ENCODE peak calls at places on chromosomes 2 and 18, in ten cellular contexts. X is astrocyte of the cerebellum, F is BJ, H is osteoblast, B is Caco-2, S is fibroblast of the aortic adventitia, M is right atrium auricular region, K is upper lobe of right lung, A is cardiac fibroblast, T is colonic mucosa. C is an unnamed sample.

GRCh38 chr2:207967121-207967520 is 58.2 kb downstream of the PLEKHM3 start:
- DNase-seq in H (no peak), M (no peak), A (no peak), B (no peak), F (no peak), X (no peak), S (no peak), T (no peak), K (no peak), C (no peak)

GRCh38 chr2:173866858-173867620 is 98.1 kb downstream of the SP3 start:
- DNase-seq in X (no peak), F (no peak), A (no peak), M (no peak), H (no peak), T (no peak), K (no peak), B (no peak), S (no peak), C (no peak)

GRCh38 chr2:160205511-160205910 is 5.4 kb upstream of the ITGB6 start:
- DNase-seq in F (peak; percentile 87), X (peak; percentile 86), A (peak; percentile 99), M (no peak), H (peak; percentile 84), B (no peak), S (peak; percentile 93), T (peak; percentile 91), K (peak; percentile 69), C (peak; percentile 94)

GRCh38 chr2:46657042-46657504 is 177.7 kb downstream of the TMEM247 start:
- DNase-seq in M (no peak), T (peak; percentile 42), K (no peak), A (peak; percentile 64), H (no peak), X (no peak), S (peak; percentile 95), F (no peak), B (peak; percentile 25), C (no peak)

GRCh38 chr2:128776461-128776971 is 457.8 kb upstream of the HS6ST1 start:
- DNase-seq in A (no peak), T (peak; percentile 15), X (no peak), M (peak; percentile 34), H (peak; percentile 34), S (no peak), K (peak; percentile 35), B (no peak), F (no peak), C (no peak)

GRCh38 chr2:178863856-178864620 is 56.8 kb upstream of the TTN start:
- DNase-seq in F (no peak), H (no peak), A (peak; percentile 78), T (peak; percentile 19), B (no peak), M (peak; percentile 88), K (no peak), X (no peak), S (peak; percentile 69), C (no peak)

GRCh38 chr18:62996552-62996951 is 281.2 kb downstream of the PHLPP1 start:
- DNase-seq in A (no peak), H (no peak), K (no peak), B (no peak), F (no peak), T (no peak), M (no peak), X (no peak), S (no peak), C (no peak)

GRCh38 chr18:56869189-56869777 is 218.1 kb downstream of the WDR7 start:
- DNase-seq in B (peak; percentile 10), H (peak; percentile 10), F (peak; percentile 5), A (peak; percentile 81), T (no peak), K (no peak), X (peak; percentile 24), M (no peak), S (peak; percentile 60), C (peak; percentile 44)

GRCh38 chr2:173119069-173119807 is 43.6 kb downstream of the MAP3K20 start:
- DNase-seq in B (no peak), T (peak; percentile 20), K (no peak), H (no peak), S (peak; percentile 78), A (no peak), F (no peak), X (no peak), M (no peak), C (no peak)

GRCh38 chr2:7209776-7210555 is 292.8 kb downstream of the RNF144A start:
- DNase-seq in K (no peak), T (no peak), S (peak; percentile 23), A (no peak), H (no peak), M (no peak), F (no peak), X (peak; percentile 92), B (no peak), C (no peak)

GRCh38 chr2:165634855-165635254 is 159.2 kb downstream of the GALNT3 start:
- DNase-seq in K (no peak), M (no peak), X (peak; percentile 61), S (peak; percentile 9), A (peak; percentile 15), B (peak; percentile 46), H (no peak), T (no peak), F (no peak), C (no peak)

DNA sequence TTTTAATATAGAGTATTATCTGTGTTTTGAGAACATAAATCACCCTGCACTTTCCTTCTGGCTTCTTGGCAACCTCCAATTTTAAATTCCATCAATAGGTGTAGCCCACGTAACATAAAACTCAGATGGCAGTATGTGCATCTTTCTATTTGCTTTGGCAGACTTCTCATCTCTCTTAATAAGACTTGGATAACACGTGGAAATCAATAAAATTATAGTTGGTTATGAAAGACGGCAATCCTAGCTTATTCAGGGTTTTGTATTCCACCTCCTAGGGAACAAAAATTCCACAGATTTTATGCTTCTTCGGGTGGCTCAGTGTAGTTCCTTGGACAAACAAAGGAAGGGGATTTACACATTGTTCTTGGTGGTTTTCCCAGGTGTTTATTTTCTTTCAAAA is 299.3 kb downstream of the RND3 start:
- DNase-seq in M (no peak), H (no peak), T (no peak), B (no peak), F (peak; percentile 31), K (no peak), A (peak; percentile 40), X (peak; percentile 70), S (peak; percentile 91), C (no peak)
- TF ChIP-seq CTCF in M (no peak), H (no peak), T (no peak), B (no peak), F (no peak), K (no peak), A (no peak), X (no peak), S (no peak), C (no peak)

GRCh38 chr2:239975665-239976064 is 49.5 kb downstream of the NDUFA10 start:
- DNase-seq in F (no peak), B (no peak), M (no peak), A (no peak), K (no peak), X (no peak), S (no peak), T (no peak), H (no peak), C (no peak)

GRCh38 chr2:239983004-239983778 is 42.0 kb downstream of the NDUFA10 start:
- DNase-seq in K (no peak), A (no peak), B (no peak), S (no peak), F (no peak), M (no peak), H (no peak), T (no peak), X (no peak), C (no peak)

GRCh38 chr2:239977111-239977510 is 48.0 kb downstream of the NDUFA10 start:
- DNase-seq in F (no peak), M (no peak), T (no peak), K (no peak), H (no peak), X (no peak), S (no peak), B (no peak), A (no peak), C (no peak)

GRCh38 chr2:239978381-239978780 is 46.8 kb downstream of the NDUFA10 start:
- DNase-seq in T (no peak), K (no peak), S (peak; percentile 44), F (no peak), X (no peak), B (no peak), H (peak; percentile 79), M (no peak), A (peak; percentile 59), C (no peak)

DNA sequence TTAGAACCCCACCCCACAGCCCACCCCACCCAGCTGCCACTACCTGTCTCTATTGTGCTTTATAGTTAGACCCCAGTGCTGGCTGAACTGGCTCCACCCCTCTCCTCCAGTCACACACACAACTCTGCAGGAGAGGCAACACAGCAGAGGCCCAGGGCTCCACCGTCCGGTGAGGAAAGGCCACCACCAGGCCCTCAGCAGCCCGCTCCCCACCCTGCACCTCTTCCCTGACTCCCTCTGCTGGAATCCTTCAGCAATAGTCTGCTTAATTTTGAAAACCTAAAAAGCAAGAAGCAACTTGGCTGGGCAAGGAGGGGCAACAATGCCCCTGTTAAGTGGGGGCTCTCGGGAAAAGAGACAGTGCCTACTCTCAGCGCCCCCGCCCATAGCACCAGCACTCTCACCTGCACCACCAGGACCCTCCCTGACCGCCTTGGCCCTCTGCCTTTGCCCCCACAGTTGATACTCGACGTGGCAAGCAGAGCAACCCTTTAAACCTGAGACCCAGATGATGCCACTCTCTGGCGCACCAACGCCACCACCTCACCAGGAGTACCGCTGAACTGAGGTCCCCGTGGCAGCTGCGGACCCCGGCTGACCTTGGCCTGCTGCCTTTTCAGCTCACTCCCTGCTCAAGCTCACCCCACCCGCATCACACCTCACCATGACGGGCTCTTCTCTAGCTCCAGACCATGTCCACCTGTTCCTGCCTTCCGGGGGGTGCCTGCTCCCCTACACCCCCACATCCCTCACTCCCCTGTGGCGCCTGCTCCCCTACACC is 45.7 kb downstream of the NDUFA10 start:
- DNase-seq in H (no peak), F (no peak), T (no peak), S (peak; percentile 43), A (no peak), K (no peak), M (no peak), X (peak; percentile 28), B (no peak), C (no peak)
- TF ChIP-seq CTCF in H (no peak), F (peak; percentile 31), T (no peak), S (peak; percentile 56), A (no peak), K (no peak), M (peak; percentile 51), X (peak; percentile 67), B (no peak), C (no peak)

GRCh38 chr2:234816056-234816455 is 135.8 kb upstream of the SH3BP4 start:
- DNase-seq in F (no peak), M (no peak), S (no peak), K (no peak), X (no peak), T (no peak), H (no peak), A (no peak), B (no peak), C (no peak)
- TF ChIP-seq CTCF in F (no peak), M (no peak), S (no peak), K (no peak), X (no peak), T (no peak), H (no peak), A (no peak), B (no peak), C (no peak)

DNA sequence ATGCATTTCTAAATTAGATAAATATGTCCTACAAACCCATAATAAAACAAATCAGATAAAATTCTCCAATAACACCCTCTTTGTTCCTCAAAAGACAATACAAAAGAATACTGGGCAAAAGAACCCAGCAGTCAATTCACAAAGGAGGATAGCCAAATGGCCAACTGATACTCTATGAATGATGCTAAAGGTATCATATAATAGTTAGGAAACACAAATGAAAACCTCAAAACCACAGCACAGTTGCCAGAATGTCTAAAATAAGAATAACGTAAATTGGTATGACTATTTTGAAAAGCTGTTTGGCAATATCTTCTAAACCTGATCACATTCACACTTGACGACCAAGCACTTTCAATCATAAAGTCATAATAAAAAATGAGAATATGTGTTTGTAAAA is 315.4 kb downstream of the CDH7 start:
- DNase-seq in A (no peak), S (no peak), M (no peak), X (no peak), T (no peak), K (no peak), H (no peak), B (no peak), F (no peak), C (no peak)
- TF ChIP-seq CTCF in A (no peak), S (no peak), M (no peak), X (no peak), T (no peak), K (no peak), H (no peak), B (no peak), F (no peak), C (no peak)

C was measured in Calu3.